ENCODE peak calls at places on chromosomes 16 and 17, in four cellular contexts. Q is GM12878, N is A549, L is HepG2. K is an unnamed sample.

GRCh38 chr17:80202197-80202596 is 17.9 kb downstream of the SGSH start:
- ATAC-seq in N (no peak), L (no peak), Q (no peak), K (no peak)

GRCh38 chr17:80730739-80731138 is 186.1 kb downstream of the RPTOR start:
- ATAC-seq in L (no peak), N (no peak), Q (no peak), K (no peak)

GRCh38 chr17:82230627-82231311 is 1.9 kb downstream of the SLC16A3 start:
- ATAC-seq in L (peak; percentile 53), N (peak; percentile 42), Q (peak; percentile 78), K (peak; percentile 73)

GRCh38 chr16:50741225-50741807 is 570 bp upstream of the CYLD start:
- ATAC-seq in N (peak; percentile 10), Q (peak; percentile 1), L (no peak), K (no peak)

GRCh38 chr17:72205357-72205756 is 84.5 kb downstream of the SOX9 start:
- ATAC-seq in L (no peak), Q (no peak), N (no peak), K (no peak)

GRCh38 chr16:83653785-83654184 is 154.0 kb upstream of the HSBP1 start:
- ATAC-seq in N (no peak), Q (no peak), L (no peak), K (no peak)

GRCh38 chr16:81466351-81466960 is 21.8 kb downstream of the CMIP start:
- ATAC-seq in L (no peak), Q (no peak), N (no peak), K (peak; percentile 59)

GRCh38 chr17:8887834-8888703 is 20.6 kb upstream of the PIK3R6 start:
- ATAC-seq in Q (no peak), L (peak; percentile 83), N (peak; percentile 85), K (no peak)

GRCh38 chr16:48608452-48608851 is 1.5 kb downstream of the N4BP1 start:
- ATAC-seq in Q (peak; percentile 53), L (no peak), N (no peak), K (no peak)

GRCh38 chr16:57012353-57012752 is 23.0 kb downstream of the NLRC5 start:
- ATAC-seq in L (no peak), N (no peak), Q (no peak), K (no peak)

GRCh38 chr17:58375811-58376210 is 23.8 kb upstream of the SUPT4H1 start:
- ATAC-seq in N (no peak), L (no peak), Q (no peak), K (no peak)

GRCh38 chr16:87584271-87584670 is 18.0 kb upstream of the JPH3 start:
- ATAC-seq in L (no peak), N (no peak), Q (no peak), K (no peak)

GRCh38 chr16:85903576-85903975 is 4.6 kb downstream of the IRF8 start:
- ATAC-seq in Q (peak; percentile 49), N (no peak), L (no peak), K (no peak)

GRCh38 chr17:82196273-82196672 is 16.4 kb downstream of the CCDC57 start:
- ATAC-seq in Q (no peak), N (no peak), L (no peak), K (peak; percentile 6)

GRCh38 chr17:82884341-82884871 is 44.6 kb upstream of the ZNF750 start:
- ATAC-seq in L (no peak), N (no peak), Q (no peak), K (no peak)

GRCh38 chr17:34299017-34299416 is 13.5 kb downstream of the CCL11 start:
- ATAC-seq in N (no peak), Q (no peak), L (no peak), K (no peak)

GRCh38 chr17:81365148-81365600 is 30.1 kb upstream of the BAHCC1 start:
- ATAC-seq in L (no peak), N (peak; percentile 49), Q (peak; percentile 37), K (peak; percentile 77)

GRCh38 chr16:85484337-85485295 is 128.5 kb upstream of the GSE1 start:
- ATAC-seq in Q (no peak), L (no peak), N (no peak), K (no peak)

GRCh38 chr17:64209983-64210382 is 53.1 kb downstream of the TEX2 start:
- ATAC-seq in L (no peak), N (no peak), Q (no peak), K (no peak)

DNA sequence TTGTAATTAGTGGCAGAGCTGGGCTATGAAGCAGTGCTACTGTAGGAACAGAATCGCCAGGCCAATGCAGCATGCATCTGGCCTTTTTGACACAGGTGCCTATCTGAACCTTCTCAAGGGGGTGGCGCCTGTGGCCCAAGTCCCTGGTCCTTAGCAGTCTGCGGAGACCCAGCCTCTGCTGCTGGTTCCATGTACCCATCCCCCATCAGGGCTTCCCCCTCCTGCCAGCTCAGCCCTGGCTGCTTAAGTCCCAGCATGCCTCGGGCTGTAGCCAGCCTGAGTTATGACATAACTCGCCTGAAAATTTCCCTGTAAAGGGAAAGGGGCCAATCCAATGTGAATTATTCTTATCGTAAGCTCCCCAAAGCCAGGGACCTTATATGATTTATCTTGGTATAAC is 50.3 kb upstream of the HS3ST2 start:
- ATAC-seq in L (no peak), Q (no peak), N (no peak), K (no peak)
- TF ChIP-seq POLR2A in L (no peak), Q (no peak), N (no peak), K (no peak)

GRCh38 chr17:76081295-76082210 is 2.6 kb downstream of the ZACN start:
- ATAC-seq in Q (no peak), L (peak; percentile 1), N (no peak), K (no peak)

GRCh38 chr17:76080934-76081287 is 1.9 kb downstream of the ZACN start:
- ATAC-seq in L (no peak), N (no peak), Q (no peak), K (no peak)

GRCh38 chr17:76078859-76079576 is at the start of gene ZACN:
- ATAC-seq in L (no peak), Q (no peak), N (no peak), K (no peak)

GRCh38 chr17:76079577-76080206 is 710 bp downstream of the ZACN start:
- ATAC-seq in L (peak; percentile 37), Q (peak; percentile 39), N (no peak), K (no peak)

GRCh38 chr17:76080207-76080933 is 1.4 kb downstream of the ZACN start:
- ATAC-seq in Q (peak; percentile 8), L (no peak), N (no peak), K (no peak)
- TF ChIP-seq POLR2A in Q (peak; percentile 58), L (no peak), N (peak; percentile 21), K (no peak)

GRCh38 chr17:11550431-11550830 is 47.8 kb upstream of the DNAH9 start:
- ATAC-seq in N (no peak), Q (no peak), L (no peak), K (no peak)

GRCh38 chr17:11539637-11540036 is 58.6 kb upstream of the DNAH9 start:
- ATAC-seq in Q (no peak), L (no peak), N (no peak), K (no peak)

GRCh38 chr17:11548398-11548797 is 49.9 kb upstream of the DNAH9 start:
- ATAC-seq in Q (no peak), L (no peak), N (no peak), K (no peak)

GRCh38 chr17:11545696-11546095 is 52.6 kb upstream of the DNAH9 start:
- ATAC-seq in N (no peak), Q (no peak), L (no peak), K (no peak)

GRCh38 chr17:11545002-11545401 is 53.3 kb upstream of the DNAH9 start:
- ATAC-seq in Q (no peak), L (no peak), N (no peak), K (no peak)
- TF ChIP-seq POLR2A in Q (no peak), L (no peak), N (no peak), K (no peak)

GRCh38 chr17:78742901-78743300 is 39.2 kb downstream of the CYTH1 start:
- ATAC-seq in L (no peak), Q (no peak), N (no peak), K (no peak)
- TF ChIP-seq POLR2A in L (no peak), Q (no peak), N (no peak), K (no peak)

DNA sequence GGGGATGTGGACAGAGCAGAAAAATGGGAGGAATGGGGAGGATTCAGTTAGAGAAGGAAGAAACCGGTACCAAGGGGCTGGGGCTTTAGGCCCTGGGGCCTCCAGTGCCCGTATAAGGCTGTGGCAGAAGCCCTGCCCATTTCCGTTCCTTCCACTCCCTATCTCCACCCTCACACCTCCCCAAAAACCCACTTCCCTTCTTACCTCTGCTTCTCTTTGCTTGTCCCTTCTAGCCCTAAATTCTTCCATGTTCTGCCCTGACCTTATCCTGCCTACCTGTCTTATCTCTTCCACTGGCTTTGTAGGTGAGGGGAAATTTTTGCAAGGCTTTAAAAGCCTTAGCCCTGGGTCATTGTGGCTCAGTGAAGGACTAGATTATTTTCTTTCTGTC is 4.1 kb downstream of the RNF167 start:
- ATAC-seq in L (no peak), Q (peak; percentile 42), N (no peak), K (no peak)
- TF ChIP-seq POLR2A in L (no peak), Q (no peak), N (no peak), K (no peak)

DNA sequence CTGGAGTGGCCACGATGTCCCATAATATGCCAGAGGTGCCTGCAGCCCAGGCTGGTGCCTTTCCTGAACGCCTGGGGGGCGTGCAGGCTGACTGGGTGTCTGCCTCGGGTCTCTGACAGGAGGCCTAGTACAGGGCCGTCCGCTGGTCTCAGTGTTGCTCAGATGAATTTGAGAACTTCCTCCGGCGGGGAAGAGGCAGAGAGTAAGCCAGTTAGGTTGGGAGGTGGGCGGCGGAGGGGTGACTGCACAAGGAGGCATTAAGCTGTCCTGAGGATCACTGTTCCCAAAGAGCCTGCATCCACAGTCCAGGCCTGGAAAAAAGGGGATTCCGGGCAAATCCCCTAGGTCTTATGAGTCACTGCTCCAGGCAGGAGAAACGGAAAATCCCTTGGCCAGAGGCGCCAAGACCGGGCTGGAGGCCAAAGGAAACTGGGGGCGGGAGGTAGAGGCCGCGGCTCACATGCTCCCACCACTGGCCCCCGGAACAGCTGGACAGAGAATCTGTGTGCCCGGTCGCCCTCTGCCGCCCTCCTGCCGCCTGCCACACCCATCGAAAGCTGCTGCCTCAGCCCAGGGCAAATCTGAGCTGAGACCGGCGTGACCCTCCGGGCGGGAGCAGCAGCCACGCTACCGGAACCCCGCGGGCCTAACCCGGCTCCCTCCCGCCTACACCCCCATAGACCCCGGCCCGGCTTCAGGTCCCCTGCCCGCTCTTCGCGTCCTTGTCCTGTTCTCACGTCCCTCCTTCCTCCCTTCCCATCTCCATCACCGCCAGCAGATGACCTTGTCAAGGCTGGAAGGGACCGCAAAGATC is 1.2 kb downstream of the TRIM47 start:
- ATAC-seq in N (peak; percentile 46), L (peak; percentile 12), Q (peak; percentile 59), K (peak; percentile 59)
- TF ChIP-seq POLR2A in N (no peak), L (peak; percentile 54), Q (no peak), K (no peak)

GRCh38 chr17:74986206-74986576 is 1.2 kb upstream of the CDR2L start:
- ATAC-seq in N (no peak), L (no peak), Q (no peak), K (no peak)

GRCh38 chr17:74990581-74991105 is 3.2 kb downstream of the CDR2L start:
- ATAC-seq in L (no peak), N (no peak), Q (no peak), K (no peak)

GRCh38 chr17:74992223-74992622 is 4.8 kb downstream of the CDR2L start:
- ATAC-seq in N (no peak), L (peak; percentile 2), Q (no peak), K (no peak)

GRCh38 chr17:74987418-74987908 is at the start of gene CDR2L:
- ATAC-seq in N (peak; percentile 82), Q (peak; percentile 99), L (peak; percentile 91), K (peak; percentile 94)

GRCh38 chr17:74987909-74988711 is 678 bp downstream of the CDR2L start:
- ATAC-seq in N (peak; percentile 70), Q (peak; percentile 60), L (peak; percentile 72), K (peak; percentile 90)
- TF ChIP-seq POLR2A in N (peak; percentile 49), Q (no peak), L (no peak), K (peak; percentile 54)

K was measured in gastroesophageal sphincter.